ENCODE peak calls at places on chromosomes 12 and 14, in four cellular contexts. M, W, K and I are unnamed samples.
A peak's percentile ranks its signal among the peaks of the same experiment; 100 is the strongest.

GRCh38 chr14:91940209-91940608 is 7.3 kb downstream of the FBLN5 start:
- DNase-seq in M (no peak), W (no peak), K (no peak), I (no peak)

GRCh38 chr14:50303744-50304471 is 8.1 kb downstream of the L2HGDH start:
- DNase-seq in M (no peak), W (no peak), K (no peak), I (no peak)

GRCh38 chr14:98404811-98405210 is 867.2 kb downstream of the BCL11B start:
- DNase-seq in M (no peak), W (no peak), K (no peak), I (no peak)

GRCh38 chr14:92527724-92528123 is 14.1 kb downstream of the RIN3 start:
- DNase-seq in M (no peak), W (no peak), K (no peak), I (no peak)

GRCh38 chr14:104633276-104633861 is 28.8 kb upstream of the TMEM179 start:
- DNase-seq in M (no peak), W (no peak), K (no peak), I (no peak)

GRCh38 chr12:17296882-17297281 is 690.9 kb upstream of the LMO3 start:
- DNase-seq in M (no peak), W (no peak), K (no peak), I (no peak)

GRCh38 chr12:14408208-14408607 is 42.7 kb downstream of the ATF7IP start:
- DNase-seq in M (peak; percentile 43), W (no peak), K (no peak), I (no peak)

GRCh38 chr12:92039048-92039447 is 106.6 kb downstream of the BTG1 start:
- DNase-seq in M (no peak), W (no peak), K (no peak), I (no peak)

GRCh38 chr12:49784756-49785409 is 43.3 kb downstream of the NCKAP5L start:
- DNase-seq in M (no peak), W (no peak), K (no peak), I (no peak)

GRCh38 chr12:6699989-6700645 is 498 bp downstream of the PIANP start:
- DNase-seq in M (no peak), W (no peak), K (peak; percentile 10), I (no peak)

GRCh38 chr12:1204581-1205121 is 213.6 kb downstream of the ERC1 start:
- DNase-seq in M (peak; percentile 64), W (no peak), K (no peak), I (no peak)

GRCh38 chr12:98572010-98572409 is 21.5 kb upstream of the SLC25A3 start:
- DNase-seq in M (no peak), W (no peak), K (no peak), I (no peak)

GRCh38 chr14:31057701-31058364 is 31.7 kb upstream of the STRN3 start:
- DNase-seq in M (no peak), W (no peak), K (no peak), I (no peak)